ENCODE peak calls at places on chromosome 7, in seven cellular contexts. B, T, Q, O, M, J and N are unnamed samples.

GRCh38 chr7:37081436-37081835 is 357.1 kb upstream of the AOAH start:
- DNase-seq in B (peak), T (no peak), Q (no peak), O (no peak), M (no peak), J (no peak), N (no peak)

GRCh38 chr7:150390206-150390605 is 11.1 kb downstream of the ZNF775 start:
- DNase-seq in B (no peak), T (no peak), Q (no peak), O (no peak), M (no peak), J (no peak), N (no peak)

GRCh38 chr7:5780801-5781496 is 514 bp downstream of the RNF216 start:
- DNase-seq in B (peak), T (peak), Q (peak), O (no peak), M (peak), J (peak), N (no peak)

GRCh38 chr7:21365866-21366624 is 61.8 kb upstream of the SP4 start:
- DNase-seq in B (no peak), T (no peak), Q (no peak), O (peak), M (peak), J (no peak), N (peak)

GRCh38 chr7:28179081-28180030 is 1.2 kb downstream of the JAZF1 start:
- DNase-seq in B (peak), T (peak), Q (peak), O (peak), M (peak), J (peak), N (no peak)

GRCh38 chr7:12670759-12671545 is 16.5 kb upstream of the ARL4A start:
- DNase-seq in B (no peak), T (no peak), Q (no peak), O (no peak), M (no peak), J (no peak), N (no peak)

GRCh38 chr7:150877545-150877944 is 25.2 kb downstream of the AOC1 start:
- DNase-seq in B (no peak), T (no peak), Q (no peak), O (no peak), M (no peak), J (no peak), N (no peak)

GRCh38 chr7:29510028-29510427 is 53.6 kb upstream of the PRR15 start:
- DNase-seq in B (no peak), T (no peak), Q (no peak), O (no peak), M (no peak), J (no peak), N (no peak)

GRCh38 chr7:12031186-12031585 is 179.9 kb upstream of the TMEM106B start:
- DNase-seq in B (no peak), T (no peak), Q (no peak), O (no peak), M (peak), J (no peak), N (no peak)

DNA sequence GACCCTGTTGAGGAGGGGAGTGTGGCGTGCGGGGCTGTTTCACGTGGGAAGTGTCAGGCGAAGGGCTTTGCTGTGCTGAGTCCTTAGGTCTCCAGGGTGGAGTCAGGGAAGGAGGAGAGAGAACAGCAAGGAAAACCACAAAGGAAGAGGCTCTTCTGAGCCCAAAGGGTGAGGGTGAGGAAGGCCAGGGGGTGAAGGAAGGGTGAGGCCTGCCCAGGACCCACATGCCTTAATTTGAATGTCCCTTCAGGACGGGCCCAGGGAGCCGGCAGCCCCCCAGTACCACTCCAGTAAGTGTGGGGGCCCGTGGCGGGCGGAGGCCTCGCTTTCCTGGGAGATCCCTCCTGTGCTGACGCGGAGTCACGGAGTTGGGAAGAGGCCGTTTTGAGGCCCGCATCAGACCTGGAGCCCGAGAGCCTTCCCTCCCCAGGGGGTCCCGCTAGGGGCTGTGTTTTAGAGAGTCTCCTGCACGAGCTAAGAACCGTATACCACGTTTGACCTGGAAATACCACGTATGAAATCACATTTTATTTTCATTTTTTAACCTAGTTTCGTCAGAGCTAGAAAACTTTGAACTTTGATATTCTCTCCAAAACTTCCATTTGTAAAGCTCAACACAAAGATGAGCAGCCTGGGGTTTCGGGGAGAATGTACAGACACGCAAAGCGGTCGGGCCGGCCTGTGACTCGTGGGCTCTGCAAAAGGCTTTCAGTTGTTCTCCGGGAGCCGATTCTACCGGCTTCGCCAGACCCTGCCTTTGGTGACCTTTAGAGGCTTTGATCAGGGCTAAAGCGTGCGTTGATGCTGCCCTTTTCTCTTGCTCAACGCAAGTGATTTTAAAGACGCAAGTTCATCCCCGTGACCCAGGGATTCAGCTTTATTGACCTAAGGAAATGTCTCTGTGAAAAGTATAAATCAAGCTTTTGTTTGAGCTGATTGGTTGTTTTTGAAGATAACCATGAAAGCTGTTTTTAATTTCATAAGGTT is 23.6 kb upstream of the TTYH3 start:
- DNase-seq in B (no peak), T (no peak), Q (no peak), O (no peak), M (no peak), J (no peak), N (no peak)
- H3K27ac ChIP-seq in B (no peak), T (peak), Q (peak), O (no peak), M (no peak), J (no peak), N (no peak)

GRCh38 chr7:39721345-39721744 is 98.0 kb downstream of the RALA start:
- DNase-seq in B (no peak), T (no peak), Q (no peak), O (no peak), M (no peak), J (no peak), N (no peak)
- H3K27ac ChIP-seq in B (no peak), T (no peak), Q (no peak), O (peak), M (no peak), J (no peak), N (peak)

GRCh38 chr7:16210171-16210570 is 211.2 kb downstream of the CRPPA start:
- DNase-seq in B (no peak), T (no peak), Q (no peak), O (no peak), M (no peak), J (no peak), N (no peak)
- H3K27ac ChIP-seq in B (no peak), T (no peak), Q (no peak), O (no peak), M (no peak), J (no peak), N (no peak)

GRCh38 chr7:102896585-102896984 is 16.2 kb upstream of the LRRC17 start:
- DNase-seq in B (no peak), T (no peak), Q (no peak), O (no peak), M (no peak), J (no peak), N (no peak)

GRCh38 chr7:102895602-102896001 is 17.2 kb upstream of the LRRC17 start:
- DNase-seq in B (no peak), T (no peak), Q (no peak), O (no peak), M (peak), J (no peak), N (no peak)

GRCh38 chr7:102898532-102898859 is 14.3 kb upstream of the LRRC17 start:
- DNase-seq in B (no peak), T (no peak), Q (no peak), O (no peak), M (no peak), J (no peak), N (no peak)

GRCh38 chr7:102897211-102897621 is 15.6 kb upstream of the LRRC17 start:
- DNase-seq in B (no peak), T (no peak), Q (no peak), O (no peak), M (no peak), J (no peak), N (no peak)

DNA sequence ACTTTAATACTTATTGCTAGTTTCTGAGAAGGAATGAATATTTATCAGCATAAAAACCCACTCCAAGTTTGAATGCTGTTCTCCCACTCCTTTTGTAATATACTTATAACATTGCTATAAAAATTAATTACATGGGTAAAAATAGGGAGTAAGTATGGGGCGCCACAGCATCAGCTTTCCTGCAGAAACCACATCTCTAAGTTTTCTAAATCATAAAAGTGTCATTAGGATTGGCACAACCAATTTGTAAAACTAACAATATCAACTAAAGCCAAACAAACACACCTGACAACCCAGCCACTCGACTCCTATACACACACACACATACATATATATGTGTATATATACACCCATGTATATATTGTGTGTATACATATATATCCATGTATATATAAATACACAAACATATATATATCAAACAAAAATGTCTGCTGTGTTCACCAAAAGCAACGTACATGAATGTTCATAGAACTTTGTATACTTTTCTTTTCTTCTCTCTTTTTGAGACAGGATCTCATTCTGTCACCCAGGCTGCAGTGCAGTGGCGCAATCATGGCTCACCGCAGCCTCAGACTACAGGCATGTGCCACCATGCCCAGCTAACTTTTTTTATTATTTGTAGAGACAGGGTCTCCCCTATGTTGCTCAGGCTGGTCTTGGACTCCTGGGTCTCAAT is 14.8 kb upstream of the LRRC17 start:
- DNase-seq in B (no peak), T (no peak), Q (no peak), O (no peak), M (no peak), J (no peak), N (no peak)
- H3K27ac ChIP-seq in B (no peak), T (no peak), Q (no peak), O (no peak), M (no peak), J (no peak), N (no peak)

GRCh38 chr7:91942312-91942711 is 1.6 kb downstream of the AKAP9 start:
- DNase-seq in B (no peak), T (no peak), Q (no peak), O (no peak), M (no peak), J (no peak), N (no peak)
- H3K27ac ChIP-seq in B (no peak), T (peak), Q (no peak), O (no peak), M (no peak), J (no peak), N (no peak)

GRCh38 chr7:1087462-1087809 is 477 bp upstream of the GPER1 start:
- DNase-seq in B (no peak), T (no peak), Q (no peak), O (no peak), M (peak), J (no peak), N (no peak)
- H3K27ac ChIP-seq in B (no peak), T (peak), Q (no peak), O (no peak), M (no peak), J (no peak), N (no peak)

GRCh38 chr7:131292141-131292905 is 35.4 kb upstream of the MKLN1 start:
- DNase-seq in B (no peak), T (no peak), Q (no peak), O (no peak), M (peak), J (no peak), N (no peak)
- H3K27ac ChIP-seq in B (no peak), T (no peak), Q (no peak), O (no peak), M (peak), J (no peak), N (peak)

GRCh38 chr7:751826-752225 is 24.7 kb upstream of the PRKAR1B start:
- DNase-seq in B (no peak), T (no peak), Q (no peak), O (no peak), M (no peak), J (no peak), N (no peak)

GRCh38 chr7:753190-753589 is 26.1 kb upstream of the PRKAR1B start:
- DNase-seq in B (no peak), T (no peak), Q (no peak), O (no peak), M (no peak), J (no peak), N (no peak)

GRCh38 chr7:749121-749520 is 22.0 kb upstream of the PRKAR1B start:
- DNase-seq in B (no peak), T (no peak), Q (no peak), O (no peak), M (peak), J (no peak), N (no peak)

GRCh38 chr7:748446-748845 is 21.4 kb upstream of the PRKAR1B start:
- DNase-seq in B (no peak), T (no peak), Q (no peak), O (no peak), M (no peak), J (no peak), N (no peak)

GRCh38 chr7:750111-750905 is 23.2 kb upstream of the PRKAR1B start:
- DNase-seq in B (no peak), T (no peak), Q (no peak), O (no peak), M (no peak), J (no peak), N (no peak)
- H3K27ac ChIP-seq in B (no peak), T (no peak), Q (no peak), O (no peak), M (no peak), J (no peak), N (no peak)

DNA sequence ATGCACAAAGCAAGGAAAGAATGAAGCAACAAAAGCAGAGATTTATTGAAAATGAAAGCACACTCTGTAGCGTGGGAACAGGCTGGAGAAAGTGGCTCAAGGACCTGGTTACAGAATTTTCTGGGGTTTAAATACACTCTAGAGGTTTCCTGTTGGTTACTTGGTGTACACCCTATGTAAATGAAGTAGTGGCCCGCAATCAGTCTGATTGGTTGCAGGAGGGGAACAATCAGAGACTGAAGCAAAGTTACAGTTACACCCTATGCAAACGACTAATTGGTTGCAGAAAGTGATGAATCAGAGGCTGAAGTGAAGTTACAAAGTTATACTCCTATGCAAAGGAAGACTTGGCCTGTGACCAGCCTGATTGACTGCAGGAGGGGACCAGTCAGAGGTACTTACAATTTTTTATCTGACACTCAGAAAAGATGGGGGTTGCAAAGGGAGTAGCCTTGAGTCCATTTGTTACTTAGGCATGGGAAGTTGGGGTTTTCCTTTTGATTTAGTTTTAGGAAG is 3.6 kb upstream of the MTPN start:
- DNase-seq in B (peak), T (no peak), Q (peak), O (peak), M (peak), J (peak), N (peak)
- H3K27ac ChIP-seq in B (peak), T (peak), Q (peak), O (no peak), M (no peak), J (peak), N (peak)